ENCODE peak calls at places on chromosomes 1 and 21, in eight cellular contexts. L is aorta; O is left ventricle myocardium superior; Y is Right ventricle myocardium superior; U is activated CD8-positive, alpha-beta memory T cell treated with anti-CD3 and anti-CD28 coated beads for 24 hours; N is stimulated activated effector memory CD8-positive, alpha-beta T cell treated with anti-CD3 and anti-CD28 coated beads, Interleukin-12 subunit alpha, Interleukin-12 subunit beta, amount 100 ng/mL, for 72 hours; Q is effector CD8-positive, alpha-beta T cell; P is AG08396. E is an unnamed sample.

GRCh38 chr1:20096840-20097447 is 22.4 kb downstream of the PLA2G2D start:
- DNase-seq in L (peak), O (no peak), Y (no peak), U (no peak), N (no peak), Q (no peak), P (no peak), E (no peak)

GRCh38 chr1:153428073-153428638 is 11.8 kb downstream of the S100A7A start:
- DNase-seq in L (no peak), O (no peak), Y (no peak), U (no peak), N (no peak), Q (no peak), P (no peak), E (no peak)

GRCh38 chr1:151972533-151973270 is 21.0 kb downstream of the S100A10 start:
- DNase-seq in L (no peak), O (no peak), Y (no peak), U (no peak), N (peak), Q (no peak), P (peak), E (peak)

GRCh38 chr1:244319283-244320132 is 132.2 kb downstream of the ADSS2 start:
- DNase-seq in L (no peak), O (no peak), Y (no peak), U (no peak), N (peak), Q (no peak), P (peak), E (no peak)

GRCh38 chr21:16592399-16592798 is 862.6 kb downstream of the USP25 start:
- DNase-seq in L (no peak), O (no peak), Y (no peak), U (no peak), N (no peak), Q (no peak), P (no peak), E (no peak)

GRCh38 chr21:20329636-20330035 is 668.6 kb upstream of the NCAM2 start:
- DNase-seq in L (no peak), O (no peak), Y (no peak), U (no peak), N (no peak), Q (no peak), P (no peak), E (no peak)

GRCh38 chr1:178684542-178685000 is 40.5 kb upstream of the RALGPS2 start:
- DNase-seq in L (no peak), O (no peak), Y (no peak), U (no peak), N (no peak), Q (no peak), P (peak), E (no peak)

GRCh38 chr21:41651830-41652229 is 115.0 kb downstream of the RIPK4 start:
- DNase-seq in L (no peak), O (no peak), Y (no peak), U (no peak), N (no peak), Q (no peak), P (no peak), E (no peak)

GRCh38 chr1:77825356-77825709 is 45.9 kb downstream of the MIGA1 start:
- DNase-seq in L (no peak), O (no peak), Y (no peak), U (no peak), N (no peak), Q (no peak), P (no peak), E (no peak)

GRCh38 chr1:107183011-107183410 is 42.2 kb downstream of the NTNG1 start:
- DNase-seq in L (no peak), O (no peak), Y (no peak), U (no peak), N (no peak), Q (no peak), P (no peak), E (no peak)

GRCh38 chr21:16058896-16059295 is 329.1 kb downstream of the USP25 start:
- DNase-seq in L (no peak), O (no peak), Y (no peak), U (no peak), N (no peak), Q (no peak), P (no peak), E (no peak)

GRCh38 chr1:5938068-5938740 is 54.0 kb downstream of the NPHP4 start:
- DNase-seq in L (no peak), O (no peak), Y (no peak), U (peak), N (no peak), Q (no peak), P (peak), E (no peak)

GRCh38 chr1:243291287-243291686 is 35.4 kb downstream of the SDCCAG8 start:
- DNase-seq in L (no peak), O (no peak), Y (no peak), U (no peak), N (no peak), Q (no peak), P (no peak), E (no peak)

GRCh38 chr1:223363856-223364684 is at the start of gene SUSD4:
- DNase-seq in L (peak), O (peak), Y (peak), U (peak), N (peak), Q (peak), P (peak), E (no peak)

E was measured in sigmoid colon.